ENCODE peak calls at places on chromosomes 7 and 10, in six cellular contexts. One of them, this sample, is unnamed.

GRCh38 chr10:8913720-8914119 is 859.2 kb downstream of the GATA3 start:
- DNase-seq in H1: no peak
- DNase-seq in mesenchymal stem cell: no peak
- DNase-seq in IMR-90: no peak
- DNase-seq in neuronal stem cell: no peak
- DNase-seq in H9: no peak
- DNase-seq in this sample: no peak

GRCh38 chr10:114405011-114405350 is 679 bp upstream of the AFAP1L2 start:
- DNase-seq in neuronal stem cell: no peak
- DNase-seq in H1: no peak
- DNase-seq in IMR-90: no peak
- DNase-seq in H9: peak; percentile 46
- DNase-seq in mesenchymal stem cell: no peak
- DNase-seq in this sample: no peak

GRCh38 chr10:14549496-14549895 is 218.8 kb upstream of the FRMD4A start:
- DNase-seq in IMR-90: peak; percentile 35
- DNase-seq in H1: no peak
- DNase-seq in H9: no peak
- DNase-seq in neuronal stem cell: no peak
- DNase-seq in mesenchymal stem cell: no peak
- DNase-seq in this sample: no peak

GRCh38 chr10:93403741-93404354 is 78.3 kb downstream of the MYOF start:
- DNase-seq in mesenchymal stem cell: no peak
- DNase-seq in IMR-90: no peak
- DNase-seq in H9: no peak
- DNase-seq in neuronal stem cell: no peak
- DNase-seq in H1: no peak
- DNase-seq in this sample: peak; percentile 33

GRCh38 chr10:133178357-133179127 is 18.5 kb downstream of the KNDC1 start:
- DNase-seq in H9: no peak
- DNase-seq in IMR-90: no peak
- DNase-seq in mesenchymal stem cell: no peak
- DNase-seq in neuronal stem cell: no peak
- DNase-seq in H1: no peak
- DNase-seq in this sample: no peak

GRCh38 chr7:155219947-155220769 is 77.5 kb upstream of the INSIG1 start:
- DNase-seq in mesenchymal stem cell: no peak
- DNase-seq in H9: no peak
- DNase-seq in H1: no peak
- DNase-seq in neuronal stem cell: no peak
- DNase-seq in IMR-90: no peak
- DNase-seq in this sample: no peak

GRCh38 chr10:77833225-77833624 is 93.3 kb downstream of the DLG5 start:
- DNase-seq in mesenchymal stem cell: no peak
- DNase-seq in H9: no peak
- DNase-seq in IMR-90: no peak
- DNase-seq in neuronal stem cell: no peak
- DNase-seq in H1: no peak
- DNase-seq in this sample: no peak

GRCh38 chr7:34211003-34211402 is 305.7 kb downstream of the BMPER start:
- DNase-seq in H9: no peak
- DNase-seq in neuronal stem cell: no peak
- DNase-seq in IMR-90: no peak
- DNase-seq in H1: no peak
- DNase-seq in mesenchymal stem cell: no peak
- DNase-seq in this sample: no peak

GRCh38 chr7:95758187-95758586 is 14.2 kb upstream of the DYNC1I1 start:
- DNase-seq in H9: no peak
- DNase-seq in neuronal stem cell: no peak
- DNase-seq in H1: no peak
- DNase-seq in IMR-90: no peak
- DNase-seq in mesenchymal stem cell: no peak
- DNase-seq in this sample: no peak

GRCh38 chr7:22584179-22584578 is 84.2 kb upstream of the STEAP1B start:
- DNase-seq in mesenchymal stem cell: peak; percentile 66
- DNase-seq in IMR-90: no peak
- DNase-seq in neuronal stem cell: no peak
- DNase-seq in H1: no peak
- DNase-seq in H9: no peak
- DNase-seq in this sample: no peak

GRCh38 chr10:132307823-132308587 is at the start of gene STK32C:
- DNase-seq in neuronal stem cell: peak; percentile 88
- DNase-seq in IMR-90: peak; percentile 85
- DNase-seq in mesenchymal stem cell: peak; percentile 88
- DNase-seq in H9: peak; percentile 94
- DNase-seq in H1: peak; percentile 86
- DNase-seq in this sample: peak; percentile 86

GRCh38 chr10:69492091-69492745 is 41.0 kb downstream of the TSPAN15 start:
- DNase-seq in H9: no peak
- DNase-seq in mesenchymal stem cell: no peak
- DNase-seq in H1: no peak
- DNase-seq in IMR-90: no peak
- DNase-seq in neuronal stem cell: no peak
- DNase-seq in this sample: no peak

GRCh38 chr7:54773472-54774399 is 14.7 kb upstream of the SEC61G start:
- DNase-seq in IMR-90: peak; percentile 84
- DNase-seq in neuronal stem cell: peak; percentile 65
- DNase-seq in H9: peak; percentile 90
- DNase-seq in H1: peak; percentile 91
- DNase-seq in mesenchymal stem cell: peak; percentile 84
- DNase-seq in this sample: peak; percentile 87

GRCh38 chr7:24882989-24883631 is 96.9 kb downstream of the OSBPL3 start:
- DNase-seq in mesenchymal stem cell: peak; percentile 45
- DNase-seq in H9: no peak
- DNase-seq in IMR-90: peak; percentile 82
- DNase-seq in neuronal stem cell: no peak
- DNase-seq in H1: no peak
- DNase-seq in this sample: no peak

GRCh38 chr10:3330687-3331086 is 158.1 kb upstream of the PITRM1 start:
- DNase-seq in H1: no peak
- DNase-seq in mesenchymal stem cell: peak; percentile 87
- DNase-seq in IMR-90: peak; percentile 83
- DNase-seq in neuronal stem cell: no peak
- DNase-seq in H9: no peak
- DNase-seq in this sample: peak; percentile 71

GRCh38 chr7:5394264-5395105 is 29.1 kb downstream of the TNRC18 start:
- DNase-seq in neuronal stem cell: no peak
- DNase-seq in H9: no peak
- DNase-seq in mesenchymal stem cell: no peak
- DNase-seq in IMR-90: no peak
- DNase-seq in H1: no peak
- DNase-seq in this sample: no peak

GRCh38 chr7:100803398-100804161 is 23.7 kb downstream of the EPHB4 start:
- DNase-seq in IMR-90: peak; percentile 83
- DNase-seq in mesenchymal stem cell: peak; percentile 85
- DNase-seq in H1: peak; percentile 63
- DNase-seq in neuronal stem cell: peak; percentile 44
- DNase-seq in H9: peak; percentile 83
- DNase-seq in this sample: peak; percentile 38

GRCh38 chr10:3678629-3679227 is 106.3 kb downstream of the KLF6 start:
- DNase-seq in H1: no peak
- DNase-seq in mesenchymal stem cell: no peak
- DNase-seq in IMR-90: no peak
- DNase-seq in neuronal stem cell: no peak
- DNase-seq in H9: no peak
- DNase-seq in this sample: no peak

GRCh38 chr10:46222364-46222935 is 64.3 kb upstream of the ANTXRL start:
- DNase-seq in H1: no peak
- DNase-seq in neuronal stem cell: no peak
- DNase-seq in H9: no peak
- DNase-seq in mesenchymal stem cell: no peak
- DNase-seq in IMR-90: peak; percentile 56
- DNase-seq in this sample: no peak

GRCh38 chr10:35696888-35697287 is 54.8 kb upstream of the FZD8 start:
- DNase-seq in H9: no peak
- DNase-seq in mesenchymal stem cell: no peak
- DNase-seq in neuronal stem cell: no peak
- DNase-seq in IMR-90: no peak
- DNase-seq in H1: no peak
- DNase-seq in this sample: no peak

GRCh38 chr7:30245913-30246312 is 38.5 kb upstream of the ZNRF2 start:
- DNase-seq in H9: no peak
- DNase-seq in neuronal stem cell: no peak
- DNase-seq in mesenchymal stem cell: no peak
- DNase-seq in H1: no peak
- DNase-seq in IMR-90: no peak
- DNase-seq in this sample: no peak

GRCh38 chr10:75202321-75203096 is 8.1 kb upstream of the VDAC2 start:
- DNase-seq in mesenchymal stem cell: peak; percentile 49
- DNase-seq in H1: no peak
- DNase-seq in neuronal stem cell: no peak
- DNase-seq in IMR-90: peak; percentile 70
- DNase-seq in H9: no peak
- DNase-seq in this sample: no peak

GRCh38 chr10:67665491-67665890 is 30.5 kb downstream of the CTNNA3 start:
- DNase-seq in H9: no peak
- DNase-seq in neuronal stem cell: no peak
- DNase-seq in IMR-90: no peak
- DNase-seq in mesenchymal stem cell: no peak
- DNase-seq in H1: no peak
- DNase-seq in this sample: no peak

GRCh38 chr7:151351967-151352366 is 10.4 kb downstream of the NUB1 start:
- DNase-seq in mesenchymal stem cell: no peak
- DNase-seq in H1: no peak
- DNase-seq in H9: no peak
- DNase-seq in IMR-90: no peak
- DNase-seq in neuronal stem cell: no peak
- DNase-seq in this sample: no peak

GRCh38 chr10:71799785-71800453 is 26.6 kb upstream of the VSIR start:
- DNase-seq in H1: no peak
- DNase-seq in neuronal stem cell: no peak
- DNase-seq in IMR-90: no peak
- DNase-seq in H9: no peak
- DNase-seq in mesenchymal stem cell: no peak
- DNase-seq in this sample: no peak

GRCh38 chr7:38463277-38464224 is 167.6 kb downstream of the AMPH start:
- DNase-seq in H9: no peak
- DNase-seq in IMR-90: peak; percentile 77
- DNase-seq in mesenchymal stem cell: peak; percentile 7
- DNase-seq in H1: no peak
- DNase-seq in neuronal stem cell: no peak
- DNase-seq in this sample: no peak

GRCh38 chr10:92074126-92074887 is 150.7 kb downstream of the BTAF1 start:
- DNase-seq in IMR-90: peak; percentile 6
- DNase-seq in H9: no peak
- DNase-seq in neuronal stem cell: no peak
- DNase-seq in mesenchymal stem cell: peak; percentile 18
- DNase-seq in H1: no peak
- DNase-seq in this sample: no peak

GRCh38 chr10:84537447-84537931 is 209.1 kb downstream of the CCSER2 start:
- DNase-seq in mesenchymal stem cell: peak; percentile 65
- DNase-seq in IMR-90: peak; percentile 59
- DNase-seq in H9: no peak
- DNase-seq in neuronal stem cell: peak; percentile 63
- DNase-seq in H1: no peak
- DNase-seq in this sample: peak; percentile 85

GRCh38 chr7:139271718-139272619 is 40.9 kb downstream of the UBN2 start:
- DNase-seq in H9: no peak
- DNase-seq in mesenchymal stem cell: no peak
- DNase-seq in H1: no peak
- DNase-seq in IMR-90: no peak
- DNase-seq in neuronal stem cell: no peak
- DNase-seq in this sample: no peak
- H3K14ac ChIP-seq in H9: no peak overlapping the region
- H3K14ac ChIP-seq in mesenchymal stem cell: no peak overlapping the region
- H3K14ac ChIP-seq in H1: no peak overlapping the region
- H3K14ac ChIP-seq in IMR-90: no peak overlapping the region
- H3K14ac ChIP-seq in neuronal stem cell: no peak overlapping the region
- H3K14ac ChIP-seq in this sample: no peak overlapping the region

GRCh38 chr10:125231116-125231812 is 70.9 kb upstream of the CTBP2 start:
- DNase-seq in IMR-90: peak; percentile 98
- DNase-seq in mesenchymal stem cell: peak; percentile 94
- DNase-seq in H1: no peak
- DNase-seq in H9: peak; percentile 55
- DNase-seq in neuronal stem cell: peak; percentile 24
- DNase-seq in this sample: peak; percentile 97
- H3K14ac ChIP-seq in IMR-90: peak overlapping the region; percentile 68
- H3K14ac ChIP-seq in mesenchymal stem cell: no peak overlapping the region
- H3K14ac ChIP-seq in H1: no peak overlapping the region
- H3K14ac ChIP-seq in H9: no peak overlapping the region
- H3K14ac ChIP-seq in neuronal stem cell: no peak overlapping the region
- H3K14ac ChIP-seq in this sample: peak overlapping the region; percentile 1

GRCh38 chr7:20197837-20198236 is 19.3 kb downstream of the MACC1 start:
- DNase-seq in mesenchymal stem cell: no peak
- DNase-seq in IMR-90: no peak
- DNase-seq in neuronal stem cell: no peak
- DNase-seq in H1: no peak
- DNase-seq in H9: no peak
- DNase-seq in this sample: peak; percentile 60

GRCh38 chr7:20197125-20197524 is 20.1 kb downstream of the MACC1 start:
- DNase-seq in neuronal stem cell: no peak
- DNase-seq in H1: no peak
- DNase-seq in mesenchymal stem cell: no peak
- DNase-seq in IMR-90: peak; percentile 16
- DNase-seq in H9: no peak
- DNase-seq in this sample: no peak

GRCh38 chr7:20193873-20194272 is 23.3 kb downstream of the MACC1 start:
- DNase-seq in neuronal stem cell: no peak
- DNase-seq in IMR-90: no peak
- DNase-seq in H9: no peak
- DNase-seq in mesenchymal stem cell: no peak
- DNase-seq in H1: no peak
- DNase-seq in this sample: no peak

GRCh38 chr7:20193242-20193777 is 23.9 kb downstream of the MACC1 start:
- DNase-seq in H9: no peak
- DNase-seq in IMR-90: peak; percentile 77
- DNase-seq in neuronal stem cell: no peak
- DNase-seq in H1: no peak
- DNase-seq in mesenchymal stem cell: no peak
- DNase-seq in this sample: no peak

GRCh38 chr7:20194586-20194985 is 22.6 kb downstream of the MACC1 start:
- DNase-seq in H9: no peak
- DNase-seq in IMR-90: no peak
- DNase-seq in H1: no peak
- DNase-seq in mesenchymal stem cell: no peak
- DNase-seq in neuronal stem cell: no peak
- DNase-seq in this sample: no peak
- H3K14ac ChIP-seq in H9: no peak overlapping the region
- H3K14ac ChIP-seq in IMR-90: peak overlapping the region; percentile 74
- H3K14ac ChIP-seq in H1: no peak overlapping the region
- H3K14ac ChIP-seq in mesenchymal stem cell: no peak overlapping the region
- H3K14ac ChIP-seq in neuronal stem cell: no peak overlapping the region
- H3K14ac ChIP-seq in this sample: no peak overlapping the region

DNA sequence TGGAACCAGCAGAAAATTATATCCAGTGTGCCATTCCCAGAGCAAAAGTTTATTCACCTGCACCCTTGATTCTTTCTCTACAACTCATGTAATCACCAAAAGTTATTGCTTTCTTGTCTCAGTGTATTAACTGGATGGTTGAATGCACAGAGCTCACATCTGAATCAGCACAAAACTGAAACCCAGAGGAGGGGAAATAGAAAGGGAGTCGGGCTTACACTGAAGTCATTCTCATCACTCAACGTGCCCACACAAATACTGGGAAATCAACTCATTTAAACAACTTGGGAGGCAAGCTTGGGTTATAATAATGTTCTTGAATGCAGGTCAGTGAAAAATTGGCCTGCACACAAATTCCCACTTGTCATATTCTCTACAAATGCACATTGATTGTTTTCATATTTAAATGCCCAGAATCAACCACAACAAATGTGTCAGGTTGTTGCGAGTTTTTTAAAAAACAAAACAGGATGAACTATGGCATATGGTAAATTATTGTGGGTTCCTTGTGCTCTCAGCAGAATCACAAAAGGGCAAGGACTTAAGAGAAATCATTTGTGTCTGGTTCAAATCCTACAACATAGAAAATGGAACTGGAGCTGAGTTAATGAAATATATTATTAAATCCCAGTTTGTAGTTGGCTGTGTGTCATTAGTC is 125.9 kb upstream of the NOBOX start:
- DNase-seq in H1: no peak
- DNase-seq in IMR-90: no peak
- DNase-seq in mesenchymal stem cell: no peak
- DNase-seq in H9: no peak
- DNase-seq in neuronal stem cell: no peak
- DNase-seq in this sample: no peak
- H3K14ac ChIP-seq in H1: no peak overlapping the region
- H3K14ac ChIP-seq in IMR-90: no peak overlapping the region
- H3K14ac ChIP-seq in mesenchymal stem cell: no peak overlapping the region
- H3K14ac ChIP-seq in H9: no peak overlapping the region
- H3K14ac ChIP-seq in neuronal stem cell: no peak overlapping the region
- H3K14ac ChIP-seq in this sample: no peak overlapping the region